ENCODE peak calls at places on chromosomes 5 and 9, in nine cellular contexts. W is cardiac muscle cell; U is CD4-positive, CD25-positive, alpha-beta regulatory T cell; S is GM06990; M is stimulated activated CD4-positive, alpha-beta T cell treated with anti-CD3 and anti-CD28 coated beads, Interleukin-4, amount 100 ng/mL, for 4 hours; N is epithelial cell of esophagus; K is activated effector memory CD4-positive, alpha-beta T cell treated with Interleukin-2 at 50 U/mL for 16 hours; E is right lobe of liver; V is stimulated activated CD8-positive, alpha-beta memory T cell treated with anti-CD3 and anti-CD28 coated beads, Interleukin-12 subunit alpha, Interleukin-12 subunit beta, amount 100 ng/mL, for 1 hour. B is an unnamed sample.

GRCh38 chr5:160629007-160629402 is 207.3 kb downstream of the PTTG1 start:
- DNase-seq in U (no peak), E (no peak), V (no peak), K (no peak), W (no peak), N (no peak), S (no peak), M (no peak), B (no peak)

GRCh38 chr5:115541586-115541985 is 3.0 kb downstream of the FEM1C start:
- DNase-seq in S (no peak), M (no peak), U (no peak), W (peak; percentile 23), V (no peak), K (no peak), E (no peak), N (no peak), B (no peak)

GRCh38 chr5:144207875-144208444 is 37.3 kb downstream of the KCTD16 start:
- DNase-seq in S (no peak), K (no peak), V (no peak), U (no peak), W (no peak), E (no peak), M (no peak), N (no peak), B (no peak)

GRCh38 chr5:179293276-179293675 is 52.0 kb downstream of the ADAMTS2 start:
- DNase-seq in S (no peak), V (no peak), W (peak; percentile 44), E (peak; percentile 14), N (no peak), U (no peak), K (no peak), M (no peak), B (no peak)

GRCh38 chr9:134787601-134788531 is 92.7 kb upstream of the FCN2 start:
- DNase-seq in E (no peak), M (no peak), W (no peak), V (no peak), S (no peak), U (no peak), K (no peak), N (no peak), B (no peak)

GRCh38 chr5:139847790-139848507 is 52.3 kb downstream of the PSD2 start:
- DNase-seq in W (peak; percentile 52), M (peak; percentile 76), K (peak; percentile 76), E (peak; percentile 59), U (peak; percentile 52), V (peak; percentile 55), S (peak; percentile 88), N (peak; percentile 43), B (peak; percentile 83)

GRCh38 chr5:121968910-121969607 is 7.3 kb downstream of the SRFBP1 start:
- DNase-seq in M (no peak), U (no peak), V (no peak), K (no peak), W (peak; percentile 98), E (no peak), N (peak; percentile 95), S (no peak), B (no peak)

GRCh38 chr5:129155876-129156275 is 61.3 kb downstream of the ISOC1 start:
- DNase-seq in N (no peak), K (no peak), U (no peak), M (no peak), S (no peak), V (no peak), W (no peak), E (no peak), B (no peak)

GRCh38 chr5:59519338-59519737 is 374.2 kb downstream of the PDE4D start:
- DNase-seq in V (no peak), N (no peak), S (no peak), K (no peak), U (no peak), M (no peak), E (no peak), W (no peak), B (no peak)

GRCh38 chr9:91758491-91758981 is 191.5 kb downstream of the ROR2 start:
- DNase-seq in U (no peak), K (no peak), W (peak; percentile 74), E (no peak), M (no peak), N (peak; percentile 52), V (no peak), S (peak; percentile 30), B (peak; percentile 25)

GRCh38 chr9:75233011-75233410 is 144.7 kb downstream of the OSTF1 start:
- DNase-seq in W (peak; percentile 6), S (no peak), U (no peak), E (no peak), V (no peak), M (no peak), N (peak; percentile 82), K (no peak), B (no peak)

GRCh38 chr9:97419315-97419867 is 7.5 kb downstream of the TDRD7 start:
- DNase-seq in V (no peak), S (no peak), M (no peak), W (peak; percentile 53), E (no peak), K (no peak), N (peak; percentile 7), U (no peak), B (no peak)

GRCh38 chr5:59390074-59390659 is 503.4 kb downstream of the PDE4D start:
- DNase-seq in V (no peak), K (no peak), E (no peak), W (peak; percentile 59), U (no peak), M (no peak), S (no peak), N (peak; percentile 45), B (no peak)

GRCh38 chr9:89247431-89248370 is 63.3 kb upstream of the CKS2 start:
- DNase-seq in U (no peak), N (peak; percentile 75), V (no peak), E (no peak), W (peak; percentile 17), M (no peak), K (no peak), S (no peak), B (no peak)